ENCODE peak calls at places on chromosomes 11 and 22, in ten cellular contexts. W is stimulated activated CD4-positive, alpha-beta T cell treated with anti-CD3 and anti-CD28 coated beads, Interleukin-12 subunit alpha, Interleukin-12 subunit beta, amount 100 ng/mL, for 4 hours; C is pancreas; D is A549; K is endothelial cell of umbilical vein; L is substantia nigra; H is spleen; V is occipital lobe; B is Caki2; Y is effector CD4-positive, alpha-beta T cell. Q is an unnamed sample.

GRCh38 chr11:77381749-77382693 is 80.5 kb upstream of the GDPD4 start:
- DNase-seq in W (no peak), C (no peak), D (no peak), K (peak; percentile 23), L (no peak), H (no peak), V (no peak), B (no peak), Y (no peak), Q (no peak)

GRCh38 chr11:118998822-118999221 is 884 bp downstream of the CENATAC start:
- DNase-seq in W (no peak), C (no peak), D (peak; percentile 50), K (peak; percentile 39), L (no peak), H (no peak), V (no peak), B (peak; percentile 50), Y (no peak), Q (peak; percentile 29)

GRCh38 chr22:47773635-47774034 is 1011.2 kb downstream of the TBC1D22A start:
- DNase-seq in W (no peak), C (no peak), D (no peak), K (no peak), L (no peak), H (no peak), V (no peak), B (no peak), Y (no peak), Q (no peak)

GRCh38 chr11:134488913-134489312 is 76.9 kb upstream of the B3GAT1 start:
- DNase-seq in W (no peak), C (no peak), D (no peak), K (no peak), L (no peak), H (no peak), V (no peak), B (no peak), Y (no peak), Q (no peak)

GRCh38 chr22:22714600-22715361 is 70.4 kb downstream of the GGTLC2 start:
- DNase-seq in W (no peak), C (no peak), D (no peak), K (no peak), L (no peak), H (no peak), V (no peak), B (no peak), Y (no peak), Q (no peak)

GRCh38 chr11:116461789-116462188 is 311.0 kb downstream of the BUD13 start:
- DNase-seq in W (no peak), C (no peak), D (no peak), K (no peak), L (no peak), H (no peak), V (no peak), B (no peak), Y (no peak), Q (no peak)

GRCh38 chr11:128724891-128725611 is 31.2 kb downstream of the FLI1 start:
- DNase-seq in W (no peak), C (no peak), D (no peak), K (no peak), L (no peak), H (no peak), V (no peak), B (no peak), Y (no peak), Q (no peak)

GRCh38 chr11:122020902-122021301 is 95.1 kb downstream of the BLID start:
- DNase-seq in W (no peak), C (no peak), D (peak; percentile 4), K (peak; percentile 46), L (no peak), H (no peak), V (no peak), B (no peak), Y (no peak), Q (no peak)

GRCh38 chr11:122788781-122789535 is 49.3 kb upstream of the CRTAM start:
- DNase-seq in W (no peak), C (no peak), D (no peak), K (no peak), L (no peak), H (no peak), V (no peak), B (no peak), Y (no peak), Q (no peak)

GRCh38 chr11:44964526-44965209 is 14.0 kb upstream of the TP53I11 start:
- DNase-seq in W (no peak), C (no peak), D (no peak), K (no peak), L (no peak), H (no peak), V (no peak), B (no peak), Y (no peak), Q (no peak)

GRCh38 chr11:6681505-6681904 is 1.6 kb downstream of the MRPL17 start:
- DNase-seq in W (no peak), C (no peak), D (no peak), K (no peak), L (no peak), H (no peak), V (no peak), B (no peak), Y (no peak), Q (no peak)

GRCh38 chr11:67558084-67558772 is 25.4 kb upstream of the GSTP1 start:
- DNase-seq in W (no peak), C (no peak), D (no peak), K (peak; percentile 16), L (no peak), H (peak; percentile 51), V (no peak), B (peak; percentile 86), Y (no peak), Q (no peak)

GRCh38 chr11:93849751-93850584 is 450 bp downstream of the VSTM5 start:
- DNase-seq in W (no peak), C (peak; percentile 74), D (peak; percentile 11), K (peak; percentile 6), L (no peak), H (no peak), V (no peak), B (no peak), Y (no peak), Q (no peak)

GRCh38 chr22:24169439-24170058 is 11.7 kb upstream of the SUSD2 start:
- DNase-seq in W (no peak), C (no peak), D (no peak), K (no peak), L (no peak), H (no peak), V (no peak), B (no peak), Y (no peak), Q (no peak)

GRCh38 chr22:28950567-28951411 is 67.4 kb downstream of the ZNRF3 start:
- DNase-seq in W (no peak), C (no peak), D (no peak), K (no peak), L (no peak), H (no peak), V (no peak), B (no peak), Y (no peak), Q (no peak)

GRCh38 chr11:10267821-10268220 is 26.2 kb downstream of the SBF2 start:
- DNase-seq in W (no peak), C (no peak), D (no peak), K (no peak), L (no peak), H (no peak), V (no peak), B (no peak), Y (no peak), Q (no peak)

GRCh38 chr11:128726464-128727139 is 32.7 kb downstream of the FLI1 start:
- DNase-seq in W (no peak), C (no peak), D (no peak), K (no peak), L (no peak), H (peak; percentile 89), V (no peak), B (no peak), Y (no peak), Q (no peak)

GRCh38 chr22:23242473-23243001 is 62.2 kb downstream of the BCR start:
- DNase-seq in W (no peak), C (no peak), D (no peak), K (no peak), L (no peak), H (no peak), V (no peak), B (no peak), Y (no peak), Q (no peak)

GRCh38 chr11:69716099-69716498 is 12.3 kb upstream of the FGF19 start:
- DNase-seq in W (no peak), C (no peak), D (no peak), K (no peak), L (no peak), H (no peak), V (no peak), B (no peak), Y (no peak), Q (no peak)

GRCh38 chr22:31250740-31251330 is 38.7 kb downstream of the LIMK2 start:
- DNase-seq in W (no peak), C (no peak), D (no peak), K (no peak), L (no peak), H (no peak), V (no peak), B (no peak), Y (no peak), Q (no peak)

GRCh38 chr22:49617264-49617663 is 210.4 kb downstream of the BRD1 start:
- DNase-seq in W (no peak), C (no peak), D (no peak), K (no peak), L (no peak), H (no peak), V (no peak), B (no peak), Y (no peak), Q (no peak)

GRCh38 chr11:126160345-126161145 is 50.9 kb downstream of the RPUSD4 start:
- DNase-seq in W (no peak), C (no peak), D (no peak), K (no peak), L (no peak), H (peak; percentile 50), V (no peak), B (no peak), Y (no peak), Q (no peak)

GRCh38 chr11:71301858-71302533 is 49.6 kb upstream of the SHANK2 start:
- DNase-seq in W (no peak), C (peak; percentile 32), D (no peak), K (no peak), L (no peak), H (peak; percentile 33), V (no peak), B (no peak), Y (no peak), Q (no peak)

GRCh38 chr11:59692915-59693314 is 20.7 kb downstream of the OR10V1 start:
- DNase-seq in W (no peak), C (no peak), D (no peak), K (no peak), L (no peak), H (no peak), V (no peak), B (no peak), Y (no peak), Q (no peak)

GRCh38 chr11:12539570-12539969 is 134.7 kb upstream of the TEAD1 start:
- DNase-seq in W (no peak), C (no peak), D (peak; percentile 29), K (peak; percentile 78), L (no peak), H (no peak), V (no peak), B (no peak), Y (no peak), Q (peak; percentile 49)

GRCh38 chr11:63663809-63664208 is 7.4 kb downstream of the ATL3 start:
- DNase-seq in W (no peak), C (no peak), D (peak; percentile 38), K (peak; percentile 77), L (no peak), H (no peak), V (no peak), B (peak; percentile 51), Y (no peak), Q (peak; percentile 32)

GRCh38 chr22:25110846-25111578 is 88.6 kb upstream of the CRYBB3 start:
- DNase-seq in W (peak; percentile 29), C (peak; percentile 80), D (peak; percentile 86), K (peak; percentile 96), L (peak; percentile 35), H (peak; percentile 78), V (peak; percentile 50), B (peak; percentile 96), Y (peak; percentile 17), Q (peak; percentile 77)

GRCh38 chr11:62933285-62933684 is 12.1 kb upstream of the CHRM1 start:
- DNase-seq in W (no peak), C (no peak), D (no peak), K (no peak), L (no peak), H (no peak), V (no peak), B (no peak), Y (no peak), Q (no peak)

Q was measured in pulmonary artery endothelial cell.